ENCODE peak calls at places on chromosomes 13 and 19, in eight cellular contexts. C, W, P, J, T, H, M and Y are unnamed samples.
A peak's percentile ranks its signal among the peaks of the same experiment; 100 is the strongest.

GRCh38 chr13:95388420-95389079 is 87.3 kb upstream of the ABCC4 start:
- DNase-seq in P (no peak), H (no peak), C (no peak), M (no peak), W (no peak), T (no peak), J (no peak), Y (no peak)

GRCh38 chr19:56113071-56113632 is 7.9 kb downstream of the ZNF787 start:
- DNase-seq in C (no peak), P (no peak), T (no peak), M (no peak), W (no peak), J (no peak), H (no peak), Y (no peak)

GRCh38 chr13:101623469-101624209 is 171.2 kb downstream of the ITGBL1 start:
- DNase-seq in M (peak; percentile 17), H (no peak), P (no peak), T (no peak), C (no peak), J (no peak), W (no peak), Y (no peak)

GRCh38 chr13:66805657-66806056 is 424.5 kb downstream of the PCDH9 start:
- DNase-seq in H (peak; percentile 35), P (no peak), T (no peak), J (no peak), C (no peak), M (no peak), W (no peak), Y (no peak)

GRCh38 chr19:58579473-58580142 is 6.5 kb upstream of the MZF1 start:
- DNase-seq in C (no peak), P (no peak), W (no peak), J (no peak), T (no peak), M (no peak), H (no peak), Y (no peak)

GRCh38 chr19:44943801-44944249 is 1.8 kb downstream of the APOC4 start:
- DNase-seq in C (no peak), M (no peak), W (no peak), P (peak; percentile 68), J (no peak), T (no peak), H (peak; percentile 47), Y (no peak)

GRCh38 chr19:10961073-10961762 is 388 bp downstream of the SMARCA4 start:
- DNase-seq in J (no peak), T (no peak), W (peak; percentile 38), C (no peak), M (peak; percentile 36), P (peak; percentile 67), H (peak; percentile 33), Y (no peak)

GRCh38 chr19:1146418-1146711 is 27.7 kb downstream of the SBNO2 start:
- DNase-seq in C (no peak), T (no peak), J (no peak), P (peak; percentile 39), W (no peak), M (no peak), H (no peak), Y (no peak)

GRCh38 chr13:95145587-95145986 is 155.7 kb downstream of the ABCC4 start:
- DNase-seq in C (no peak), P (no peak), T (no peak), J (no peak), W (no peak), M (no peak), H (no peak), Y (no peak)

GRCh38 chr19:53657778-53658177 is 26.0 kb downstream of the DPRX start:
- DNase-seq in J (no peak), C (no peak), M (no peak), H (no peak), T (no peak), P (no peak), W (no peak), Y (no peak)

GRCh38 chr13:23202383-23202782 is 21.6 kb downstream of the SGCG start:
- DNase-seq in W (no peak), J (no peak), P (no peak), M (no peak), C (no peak), H (no peak), T (no peak), Y (no peak)

GRCh38 chr19:46202872-46203860 is 26.4 kb upstream of the IGFL1 start:
- DNase-seq in M (no peak), C (no peak), H (no peak), P (no peak), J (no peak), T (no peak), W (no peak), Y (no peak)

GRCh38 chr19:21767065-21767800 is at the start of gene ZNF100:
- DNase-seq in T (peak; percentile 85), J (peak; percentile 81), W (peak; percentile 92), H (peak; percentile 94), C (peak; percentile 77), M (peak; percentile 87), P (peak; percentile 96), Y (peak; percentile 80)

GRCh38 chr13:44715287-44716224 is 139.4 kb upstream of the TSC22D1 start:
- DNase-seq in C (no peak), J (no peak), T (no peak), M (no peak), W (no peak), P (no peak), H (no peak), Y (no peak)

GRCh38 chr13:71515639-71516038 is 351.4 kb downstream of the DACH1 start:
- DNase-seq in T (no peak), W (no peak), J (no peak), M (no peak), P (no peak), C (no peak), H (no peak), Y (no peak)

GRCh38 chr19:2456301-2456570 is 523 bp downstream of the LMNB2 start:
- DNase-seq in H (no peak), M (no peak), C (no peak), T (no peak), W (no peak), J (no peak), P (no peak), Y (no peak)

GRCh38 chr19:38248421-38248820 is 7.8 kb downstream of the PPP1R14A start:
- DNase-seq in H (no peak), C (no peak), T (no peak), W (no peak), P (no peak), M (no peak), J (no peak), Y (no peak)

GRCh38 chr19:27736225-27736624 is 1476.7 kb downstream of the UQCRFS1 start:
- DNase-seq in P (no peak), C (no peak), W (no peak), J (no peak), T (no peak), M (no peak), H (no peak), Y (no peak)

GRCh38 chr19:6564393-6564792 is 26.6 kb downstream of the CD70 start:
- DNase-seq in C (no peak), P (no peak), H (no peak), W (no peak), M (no peak), J (no peak), T (no peak), Y (no peak)

GRCh38 chr13:32829269-32829668 is 187.0 kb upstream of the KL start:
- DNase-seq in J (no peak), C (no peak), H (no peak), P (no peak), M (no peak), W (no peak), T (no peak), Y (no peak)

GRCh38 chr13:44649118-44649455 is 73.0 kb upstream of the TSC22D1 start:
- DNase-seq in W (no peak), T (no peak), C (no peak), J (no peak), M (peak; percentile 5), H (no peak), P (no peak), Y (no peak)

GRCh38 chr19:52351512-52351911 is 15.5 kb downstream of the ZNF610 start:
- DNase-seq in W (no peak), T (no peak), J (no peak), H (no peak), P (no peak), C (no peak), M (no peak), Y (no peak)

GRCh38 chr19:17244618-17245534 is 843 bp downstream of the NR2F6 start:
- DNase-seq in C (no peak), M (no peak), P (peak; percentile 75), J (no peak), W (peak; percentile 68), T (no peak), H (no peak), Y (no peak)
- H3K4me1 ChIP-seq in C (peaks cover 18% of the 10 kb centered on the region), M (peaks cover 33% of the 10 kb centered on the region), P (peaks cover 32% of the 10 kb centered on the region), J (peaks cover 8% of the 10 kb centered on the region), W (peaks cover 77% of the 10 kb centered on the region), T (peaks cover 9% of the 10 kb centered on the region), H (peaks cover 36% of the 10 kb centered on the region), Y (peaks cover 9% of the 10 kb centered on the region)

GRCh38 chr13:99468971-99469545 is 32.2 kb upstream of the TM9SF2 start:
- DNase-seq in M (no peak), H (no peak), C (no peak), J (no peak), T (no peak), P (no peak), W (no peak), Y (no peak)
- H3K4me1 ChIP-seq in M (peaks cover 33% of the 10 kb centered on the region), H (no peaks in the 10 kb centered on the region), C (no peaks in the 10 kb centered on the region), J (peaks cover 16% of the 10 kb centered on the region), T (peaks cover 15% of the 10 kb centered on the region), P (no peaks in the 10 kb centered on the region), W (peaks cover 14% of the 10 kb centered on the region), Y (peaks cover 10% of the 10 kb centered on the region)

GRCh38 chr19:36449059-36449670 is 30.7 kb upstream of the ZFP82 start:
- DNase-seq in P (no peak), H (no peak), T (no peak), J (no peak), M (no peak), W (no peak), C (no peak), Y (no peak)
- H3K4me1 ChIP-seq in P (no peaks in the 10 kb centered on the region), H (no peaks in the 10 kb centered on the region), T (no peaks in the 10 kb centered on the region), J (no peaks in the 10 kb centered on the region), M (no peaks in the 10 kb centered on the region), W (no peaks in the 10 kb centered on the region), C (no peaks in the 10 kb centered on the region), Y (no peaks in the 10 kb centered on the region)

GRCh38 chr13:110700186-110700585 is 5.7 kb downstream of the CARS2 start:
- DNase-seq in W (no peak), M (no peak), T (no peak), C (no peak), H (no peak), J (no peak), P (no peak), Y (no peak)

GRCh38 chr13:110699148-110700145 is 6.5 kb downstream of the CARS2 start:
- DNase-seq in T (no peak), W (no peak), H (no peak), M (no peak), P (no peak), J (no peak), C (no peak), Y (no peak)

GRCh38 chr13:110696776-110697175 is 9.1 kb downstream of the CARS2 start:
- DNase-seq in T (no peak), M (no peak), H (no peak), J (no peak), P (no peak), C (no peak), W (no peak), Y (no peak)

GRCh38 chr13:110697842-110698241 is 8.1 kb downstream of the CARS2 start:
- DNase-seq in T (no peak), H (no peak), J (no peak), P (no peak), M (no peak), W (no peak), C (no peak), Y (no peak)

GRCh38 chr13:110698689-110699088 is 7.2 kb downstream of the CARS2 start:
- DNase-seq in P (no peak), H (no peak), T (no peak), W (no peak), M (no peak), C (no peak), J (no peak), Y (no peak)
- H3K4me1 ChIP-seq in P (peaks cover 47% of the 10 kb centered on the region), H (no peaks in the 10 kb centered on the region), T (peaks cover 15% of the 10 kb centered on the region), W (peaks cover 8% of the 10 kb centered on the region), M (no peaks in the 10 kb centered on the region), C (no peaks in the 10 kb centered on the region), J (peaks cover 9% of the 10 kb centered on the region), Y (peaks cover 11% of the 10 kb centered on the region)